ENCODE peak calls at places on chromosomes 13 and 19, in five cellular contexts. R, P, L, E and I are unnamed samples.
A peak's percentile ranks its signal among the peaks of the same experiment; 100 is the strongest.

GRCh38 chr13:111537115-111537728 is 216.8 kb downstream of the TEX29 start:
- DNase-seq in R (no peak), L (no peak), P (no peak), E (no peak), I (no peak)

GRCh38 chr13:35894636-35895035 is 236.5 kb downstream of the DCLK1 start:
- DNase-seq in P (no peak), R (no peak), L (no peak), E (no peak), I (no peak)

GRCh38 chr13:78102121-78102677 is 183.6 kb upstream of the EDNRB start:
- DNase-seq in P (no peak), L (no peak), E (no peak), R (peak; percentile 6), I (peak; percentile 7)

GRCh38 chr13:40787062-40787461 is 2.3 kb upstream of the SLC25A15 start:
- DNase-seq in P (no peak), R (peak; percentile 74), L (no peak), E (no peak), I (peak; percentile 92)

GRCh38 chr13:56953965-56954364 is 186.8 kb upstream of the PRR20A start:
- DNase-seq in E (no peak), R (no peak), L (no peak), P (no peak), I (no peak)

GRCh38 chr19:9641810-9642209 is 20.8 kb upstream of the ZNF561 start:
- DNase-seq in L (no peak), E (no peak), P (no peak), R (no peak), I (no peak)

GRCh38 chr19:4233282-4233853 is 4.0 kb downstream of the EBI3 start:
- DNase-seq in P (no peak), L (peak; percentile 54), E (no peak), R (peak; percentile 44), I (peak; percentile 44)

GRCh38 chr19:19176950-19177349 is 6.9 kb upstream of the MEF2B start:
- DNase-seq in R (no peak), L (no peak), E (no peak), P (no peak), I (no peak)

GRCh38 chr19:4052114-4052992 is 14.3 kb downstream of the ZBTB7A start:
- DNase-seq in E (peak; percentile 32), P (no peak), L (peak; percentile 81), R (peak; percentile 55), I (peak; percentile 33)

GRCh38 chr13:113305208-113305607 is 8.2 kb downstream of the LAMP1 start:
- DNase-seq in P (no peak), R (peak; percentile 64), L (no peak), E (no peak), I (peak; percentile 38)

GRCh38 chr13:84400711-84401110 is 518.4 kb upstream of the SLITRK1 start:
- DNase-seq in E (no peak), L (no peak), P (peak; percentile 47), R (peak; percentile 89), I (peak; percentile 87)

GRCh38 chr13:80215368-80215767 is 125.6 kb downstream of the SPRY2 start:
- DNase-seq in P (no peak), L (no peak), R (no peak), E (no peak), I (no peak)

GRCh38 chr13:49400755-49401659 is 42.9 kb downstream of the CAB39L start:
- DNase-seq in L (peak; percentile 45), R (peak; percentile 46), E (peak; percentile 7), P (no peak), I (peak; percentile 17)

GRCh38 chr13:77919351-77920294 is 992 bp upstream of the EDNRB start:
- DNase-seq in R (peak; percentile 3), P (no peak), L (no peak), E (no peak), I (no peak)

GRCh38 chr13:42847891-42848663 is 66.7 kb downstream of the FAM216B start:
- DNase-seq in P (no peak), L (no peak), E (no peak), R (no peak), I (peak; percentile 22)